ENCODE peak calls at places on chromosome 21, in seven cellular contexts. One of them, this sample, is unnamed.

GRCh38 chr21:45588086-45588825 is 46.0 kb upstream of the SLC19A1 start:
- DNase-seq in progenitor cell of endocrine pancreas: no peak
- DNase-seq in NCI-H446 treated with DMSO at 0.1 percent for 48 hours: no peak
- DNase-seq in BE2C: no peak
- DNase-seq in stimulated activated effector memory CD8-positive, alpha-beta T cell treated with anti-CD3 and anti-CD28 coated beads, Interleukin-12 subunit alpha, Interleukin-12 subunit beta, amount 100 ng/mL, for 72 hours: no peak
- DNase-seq in CD8-positive, alpha-beta T cell: no peak
- DNase-seq in endothelial cell: no peak
- DNase-seq in this sample: no peak

GRCh38 chr21:37654596-37654995 is 261.7 kb downstream of the KCNJ6 start:
- DNase-seq in progenitor cell of endocrine pancreas: no peak
- DNase-seq in NCI-H446 treated with DMSO at 0.1 percent for 48 hours: no peak
- DNase-seq in BE2C: no peak
- DNase-seq in stimulated activated effector memory CD8-positive, alpha-beta T cell treated with anti-CD3 and anti-CD28 coated beads, Interleukin-12 subunit alpha, Interleukin-12 subunit beta, amount 100 ng/mL, for 72 hours: no peak
- DNase-seq in CD8-positive, alpha-beta T cell: no peak
- DNase-seq in endothelial cell: no peak
- DNase-seq in this sample: no peak

GRCh38 chr21:42782723-42783247 is 96.6 kb downstream of the WDR4 start:
- DNase-seq in progenitor cell of endocrine pancreas: no peak
- DNase-seq in NCI-H446 treated with DMSO at 0.1 percent for 48 hours: no peak
- DNase-seq in BE2C: no peak
- DNase-seq in stimulated activated effector memory CD8-positive, alpha-beta T cell treated with anti-CD3 and anti-CD28 coated beads, Interleukin-12 subunit alpha, Interleukin-12 subunit beta, amount 100 ng/mL, for 72 hours: no peak
- DNase-seq in CD8-positive, alpha-beta T cell: no peak
- DNase-seq in endothelial cell: no peak
- DNase-seq in this sample: no peak

GRCh38 chr21:34266322-34266721 is 97.5 kb upstream of the KCNE2 start:
- DNase-seq in progenitor cell of endocrine pancreas: no peak
- DNase-seq in NCI-H446 treated with DMSO at 0.1 percent for 48 hours: no peak
- DNase-seq in BE2C: no peak
- DNase-seq in stimulated activated effector memory CD8-positive, alpha-beta T cell treated with anti-CD3 and anti-CD28 coated beads, Interleukin-12 subunit alpha, Interleukin-12 subunit beta, amount 100 ng/mL, for 72 hours: no peak
- DNase-seq in CD8-positive, alpha-beta T cell: no peak
- DNase-seq in endothelial cell: no peak
- DNase-seq in this sample: no peak

GRCh38 chr21:36080386-36080785 is 10.6 kb downstream of the CBR1 start:
- DNase-seq in progenitor cell of endocrine pancreas: no peak
- DNase-seq in NCI-H446 treated with DMSO at 0.1 percent for 48 hours: no peak
- DNase-seq in BE2C: no peak
- DNase-seq in stimulated activated effector memory CD8-positive, alpha-beta T cell treated with anti-CD3 and anti-CD28 coated beads, Interleukin-12 subunit alpha, Interleukin-12 subunit beta, amount 100 ng/mL, for 72 hours: no peak
- DNase-seq in CD8-positive, alpha-beta T cell: no peak
- DNase-seq in endothelial cell: no peak
- DNase-seq in this sample: no peak

GRCh38 chr21:36199021-36199420 is 42.4 kb downstream of the DOP1B start:
- DNase-seq in progenitor cell of endocrine pancreas: no peak
- DNase-seq in NCI-H446 treated with DMSO at 0.1 percent for 48 hours: no peak
- DNase-seq in BE2C: no peak
- DNase-seq in stimulated activated effector memory CD8-positive, alpha-beta T cell treated with anti-CD3 and anti-CD28 coated beads, Interleukin-12 subunit alpha, Interleukin-12 subunit beta, amount 100 ng/mL, for 72 hours: no peak
- DNase-seq in CD8-positive, alpha-beta T cell: no peak
- DNase-seq in endothelial cell: no peak
- DNase-seq in this sample: no peak

GRCh38 chr21:33924766-33925100 is 9.1 kb upstream of the ATP5PO start:
- DNase-seq in progenitor cell of endocrine pancreas: no peak
- DNase-seq in NCI-H446 treated with DMSO at 0.1 percent for 48 hours: no peak
- DNase-seq in BE2C: peak
- DNase-seq in stimulated activated effector memory CD8-positive, alpha-beta T cell treated with anti-CD3 and anti-CD28 coated beads, Interleukin-12 subunit alpha, Interleukin-12 subunit beta, amount 100 ng/mL, for 72 hours: no peak
- DNase-seq in CD8-positive, alpha-beta T cell: no peak
- DNase-seq in endothelial cell: no peak
- DNase-seq in this sample: no peak

GRCh38 chr21:37032877-37033471 is 26.5 kb downstream of the RIPPLY3 start:
- DNase-seq in progenitor cell of endocrine pancreas: no peak
- DNase-seq in NCI-H446 treated with DMSO at 0.1 percent for 48 hours: no peak
- DNase-seq in BE2C: no peak
- DNase-seq in stimulated activated effector memory CD8-positive, alpha-beta T cell treated with anti-CD3 and anti-CD28 coated beads, Interleukin-12 subunit alpha, Interleukin-12 subunit beta, amount 100 ng/mL, for 72 hours: no peak
- DNase-seq in CD8-positive, alpha-beta T cell: no peak
- DNase-seq in endothelial cell: no peak
- DNase-seq in this sample: no peak

GRCh38 chr21:35329940-35330670 is 281.0 kb upstream of the RUNX1 start:
- DNase-seq in progenitor cell of endocrine pancreas: no peak
- DNase-seq in NCI-H446 treated with DMSO at 0.1 percent for 48 hours: no peak
- DNase-seq in BE2C: no peak
- DNase-seq in stimulated activated effector memory CD8-positive, alpha-beta T cell treated with anti-CD3 and anti-CD28 coated beads, Interleukin-12 subunit alpha, Interleukin-12 subunit beta, amount 100 ng/mL, for 72 hours: no peak
- DNase-seq in CD8-positive, alpha-beta T cell: no peak
- DNase-seq in endothelial cell: no peak
- DNase-seq in this sample: no peak

GRCh38 chr21:21159253-21159899 is 161.2 kb downstream of the NCAM2 start:
- DNase-seq in progenitor cell of endocrine pancreas: no peak
- DNase-seq in NCI-H446 treated with DMSO at 0.1 percent for 48 hours: no peak
- DNase-seq in BE2C: no peak
- DNase-seq in stimulated activated effector memory CD8-positive, alpha-beta T cell treated with anti-CD3 and anti-CD28 coated beads, Interleukin-12 subunit alpha, Interleukin-12 subunit beta, amount 100 ng/mL, for 72 hours: no peak
- DNase-seq in CD8-positive, alpha-beta T cell: no peak
- DNase-seq in endothelial cell: no peak
- DNase-seq in this sample: no peak

GRCh38 chr21:42892931-42893660 is at the start of gene NDUFV3:
- DNase-seq in progenitor cell of endocrine pancreas: peak
- DNase-seq in NCI-H446 treated with DMSO at 0.1 percent for 48 hours: peak
- DNase-seq in BE2C: peak
- DNase-seq in stimulated activated effector memory CD8-positive, alpha-beta T cell treated with anti-CD3 and anti-CD28 coated beads, Interleukin-12 subunit alpha, Interleukin-12 subunit beta, amount 100 ng/mL, for 72 hours: peak
- DNase-seq in CD8-positive, alpha-beta T cell: peak
- DNase-seq in endothelial cell: peak
- DNase-seq in this sample: peak